ENCODE peak calls at places on chromosomes 13 and 19, in seven cellular contexts. V is activated B cell treated with CpG ODN at 0.5 μM for 24 hours, P is cardiac muscle cell, S is heart left ventricle, W is cardiac fibroblast, E is dorsolateral prefrontal cortex, X is H9. B is an unnamed sample.

GRCh38 chr13:109126973-109127615 is 497.7 kb downstream of the MYO16 start:
- DNase-seq in V (no peak), P (no peak), S (no peak), W (no peak), E (no peak), X (no peak), B (no peak)

GRCh38 chr13:75359266-75359665 is 122.7 kb downstream of the TBC1D4 start:
- DNase-seq in V (no peak), P (no peak), S (no peak), W (peak; percentile 94), E (no peak), X (no peak), B (no peak)

GRCh38 chr13:60645552-60646138 is 248.6 kb downstream of the TDRD3 start:
- DNase-seq in V (no peak), P (no peak), S (no peak), W (no peak), E (no peak), X (no peak), B (no peak)

GRCh38 chr13:75486146-75486545 is 4.2 kb upstream of the TBC1D4 start:
- DNase-seq in V (no peak), P (no peak), S (no peak), W (no peak), E (no peak), X (peak; percentile 35), B (no peak)

GRCh38 chr19:18014197-18014596 is 6.2 kb downstream of the ARRDC2 start:
- DNase-seq in V (no peak), P (no peak), S (no peak), W (no peak), E (no peak), X (no peak), B (no peak)

GRCh38 chr13:74715718-74716117 is 581.5 kb upstream of the KLF12 start:
- DNase-seq in V (no peak), P (no peak), S (no peak), W (peak; percentile 59), E (no peak), X (no peak), B (no peak)

GRCh38 chr13:113383089-113383488 is 19.2 kb upstream of the GRTP1 start:
- DNase-seq in V (no peak), P (no peak), S (no peak), W (no peak), E (no peak), X (no peak), B (no peak)

GRCh38 chr13:46831588-46832194 is 34.7 kb upstream of the ESD start:
- DNase-seq in V (no peak), P (peak; percentile 66), S (no peak), W (peak; percentile 76), E (no peak), X (no peak), B (no peak)

DNA sequence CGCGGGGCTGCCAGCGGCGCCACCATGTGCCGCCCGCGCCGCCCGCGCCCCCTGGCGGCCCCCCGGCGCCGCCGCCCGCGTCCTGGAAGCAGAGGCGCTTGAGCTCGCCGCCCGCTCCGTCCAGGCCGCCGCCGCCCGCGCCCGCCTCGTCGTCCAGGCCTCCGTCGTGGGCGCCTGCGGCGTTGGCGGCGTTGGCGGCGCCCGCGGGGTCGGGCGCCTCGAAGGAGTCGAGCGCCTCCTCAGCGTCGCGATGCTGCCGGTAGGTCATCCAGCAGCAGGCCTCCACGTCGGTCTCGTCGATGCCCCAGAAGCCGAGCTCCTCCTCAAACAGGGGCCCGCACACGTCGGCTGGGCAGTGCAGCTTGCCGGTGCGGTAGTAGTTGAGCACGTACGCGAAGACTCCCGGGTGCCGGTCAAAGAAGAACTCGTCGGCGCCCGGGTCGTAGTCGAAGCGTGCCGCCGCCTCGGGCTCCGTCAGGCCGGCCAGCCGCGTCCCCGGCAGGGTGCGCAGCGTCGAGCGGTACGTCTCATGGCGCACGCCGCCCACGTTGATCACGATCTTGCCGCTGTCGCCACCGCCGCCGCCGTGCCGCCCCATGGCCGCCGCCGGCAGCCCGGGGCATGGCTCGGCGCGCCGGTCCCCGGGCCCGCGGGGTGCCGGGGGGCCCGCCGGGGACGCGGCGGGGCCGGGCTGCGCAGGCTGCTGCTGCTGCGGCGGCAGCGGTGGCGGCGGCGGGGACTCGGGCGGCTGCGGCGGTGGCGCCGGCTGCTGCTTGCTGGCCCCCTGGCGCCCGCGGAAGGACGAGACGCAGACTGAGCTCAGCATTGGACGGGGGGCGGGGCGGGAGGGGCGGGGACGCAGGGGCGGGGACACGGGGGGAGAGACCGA is 676 bp downstream of the KCNC3 start:
- DNase-seq in V (peak; percentile 44), P (peak; percentile 48), S (no peak), W (peak; percentile 7), E (no peak), X (peak; percentile 38), B (no peak)
- TF ChIP-seq CTCF in V (no peak), P (no peak), S (no peak), W (no peak), E (no peak), X (peak; percentile 43), B (peak; percentile 22)

GRCh38 chr13:98869408-98870090 is 108.3 kb downstream of the DOCK9 start:
- DNase-seq in V (no peak), P (no peak), S (peak; percentile 35), W (peak; percentile 49), E (no peak), X (no peak), B (no peak)
- TF ChIP-seq CTCF in V (no peak), P (no peak), S (peak; percentile 27), W (peak; percentile 24), E (no peak), X (peak; percentile 60), B (no peak)

GRCh38 chr19:31141301-31141700 is 207.9 kb downstream of the TSHZ3 start:
- DNase-seq in V (no peak), P (no peak), S (no peak), W (no peak), E (no peak), X (no peak), B (no peak)

GRCh38 chr19:31139871-31140505 is 209.2 kb downstream of the TSHZ3 start:
- DNase-seq in V (no peak), P (no peak), S (no peak), W (peak; percentile 94), E (no peak), X (no peak), B (no peak)

GRCh38 chr19:31144069-31144468 is 205.2 kb downstream of the TSHZ3 start:
- DNase-seq in V (no peak), P (no peak), S (no peak), W (no peak), E (no peak), X (no peak), B (no peak)

GRCh38 chr19:31138077-31138476 is 211.2 kb downstream of the TSHZ3 start:
- DNase-seq in V (no peak), P (no peak), S (no peak), W (no peak), E (no peak), X (no peak), B (no peak)

GRCh38 chr19:31140717-31141116 is 208.5 kb downstream of the TSHZ3 start:
- DNase-seq in V (no peak), P (no peak), S (no peak), W (peak; percentile 76), E (no peak), X (no peak), B (no peak)
- TF ChIP-seq CTCF in V (no peak), P (no peak), S (no peak), W (no peak), E (no peak), X (no peak), B (no peak)

GRCh38 chr19:45591638-45592005 is 7.0 kb upstream of the OPA3 start:
- DNase-seq in V (no peak), P (no peak), S (no peak), W (no peak), E (no peak), X (no peak), B (no peak)

GRCh38 chr19:45592366-45592765 is 7.8 kb upstream of the OPA3 start:
- DNase-seq in V (no peak), P (no peak), S (no peak), W (no peak), E (no peak), X (no peak), B (no peak)

GRCh38 chr19:45589768-45590167 is 5.2 kb upstream of the OPA3 start:
- DNase-seq in V (no peak), P (no peak), S (no peak), W (no peak), E (no peak), X (no peak), B (no peak)

GRCh38 chr19:45590300-45591003 is 5.8 kb upstream of the OPA3 start:
- DNase-seq in V (no peak), P (no peak), S (no peak), W (no peak), E (no peak), X (no peak), B (no peak)

DNA sequence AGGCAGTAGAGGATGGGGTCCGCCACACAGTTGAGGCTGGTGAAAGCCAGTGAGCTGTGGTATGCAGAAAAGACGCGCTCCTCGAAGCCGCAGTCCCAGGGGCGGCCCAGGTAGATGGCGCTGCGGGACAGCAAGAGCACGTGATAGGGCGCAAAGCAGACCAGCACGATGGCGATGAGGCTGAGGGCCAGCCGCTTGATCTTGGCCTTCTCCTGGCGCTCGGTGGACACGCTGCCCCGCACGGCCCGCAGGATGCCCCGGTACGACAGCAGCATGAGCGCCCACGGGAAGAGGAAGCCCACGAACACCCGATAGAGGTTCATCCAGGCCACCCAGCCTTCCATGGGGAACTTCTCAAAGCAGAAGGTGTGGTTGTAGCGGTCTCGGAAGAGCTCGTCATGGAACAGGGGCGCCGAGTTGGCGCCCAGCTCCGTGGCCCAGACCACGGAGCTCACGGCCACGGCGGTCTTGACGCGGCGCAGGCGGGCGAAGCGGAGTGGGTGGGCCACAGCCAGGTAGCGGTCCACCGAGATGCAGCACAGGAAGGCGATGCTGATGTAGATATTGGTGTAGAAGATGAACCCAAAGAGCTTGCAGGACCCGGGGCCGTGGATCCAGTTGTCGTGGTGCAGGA is 6.5 kb upstream of the OPA3 start:
- DNase-seq in V (no peak), P (peak; percentile 76), S (no peak), W (no peak), E (no peak), X (peak; percentile 89), B (no peak)
- TF ChIP-seq CTCF in V (no peak), P (peak; percentile 22), S (peak; percentile 29), W (no peak), E (no peak), X (peak; percentile 68), B (peak; percentile 93)

GRCh38 chr13:102729560-102730275 is 34.9 kb upstream of the METTL21C start:
- DNase-seq in V (no peak), P (no peak), S (no peak), W (peak; percentile 92), E (no peak), X (no peak), B (no peak)

GRCh38 chr13:102721800-102722231 is 27.0 kb upstream of the METTL21C start:
- DNase-seq in V (no peak), P (no peak), S (no peak), W (peak; percentile 74), E (peak; percentile 77), X (no peak), B (no peak)

GRCh38 chr13:102726430-102726829 is 31.6 kb upstream of the METTL21C start:
- DNase-seq in V (no peak), P (no peak), S (no peak), W (no peak), E (no peak), X (no peak), B (no peak)

DNA sequence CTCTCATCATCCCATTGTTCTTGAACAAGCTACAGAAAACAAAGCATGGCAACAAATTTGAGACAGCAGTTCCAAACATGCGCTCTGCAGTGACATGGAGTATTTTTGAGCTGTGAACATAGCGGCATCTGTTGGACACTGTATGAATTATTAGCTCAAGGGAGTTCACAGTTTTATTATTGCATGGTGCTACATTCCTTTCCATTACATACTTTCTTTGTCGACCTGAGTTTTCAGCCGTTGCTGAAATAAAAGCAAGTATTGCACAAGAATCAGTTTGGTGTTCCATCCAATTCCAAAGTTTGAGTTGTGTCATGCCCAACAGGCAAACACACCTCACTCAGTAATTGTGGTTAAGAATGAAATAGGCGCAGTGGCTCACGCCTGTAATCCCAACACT is 30.1 kb upstream of the METTL21C start:
- DNase-seq in V (no peak), P (peak; percentile 3), S (no peak), W (peak; percentile 69), E (no peak), X (no peak), B (no peak)
- TF ChIP-seq CTCF in V (no peak), P (peak; percentile 42), S (peak; percentile 42), W (peak; percentile 32), E (peak; percentile 61), X (no peak), B (peak; percentile 74)

B was measured in D721Med.